ENCODE peak calls at places on chromosomes 2 and 18, in four cellular contexts. One of them, this sample, is unnamed.

GRCh38 chr2:175557810-175558377 is 376.4 kb upstream of the ATP5MC3 start:
- DNase-seq in body of pancreas: no peak
- DNase-seq in spleen: peak; percentile 65
- DNase-seq in ovary: no peak
- DNase-seq in this sample: no peak

GRCh38 chr2:69957970-69958369 is 3.5 kb downstream of the ASPRV1 start:
- DNase-seq in body of pancreas: peak; percentile 37
- DNase-seq in spleen: no peak
- DNase-seq in ovary: no peak
- DNase-seq in this sample: no peak

GRCh38 chr2:3040819-3041218 is 336.8 kb downstream of the EIPR1 start:
- DNase-seq in body of pancreas: no peak
- DNase-seq in spleen: no peak
- DNase-seq in ovary: no peak
- DNase-seq in this sample: peak; percentile 18

GRCh38 chr2:123915380-123915779 is 109.7 kb upstream of the CNTNAP5 start:
- DNase-seq in body of pancreas: no peak
- DNase-seq in spleen: no peak
- DNase-seq in ovary: no peak
- DNase-seq in this sample: no peak

GRCh38 chr2:179240481-179241451 is 23.9 kb downstream of the SESTD1 start:
- DNase-seq in body of pancreas: no peak
- DNase-seq in spleen: no peak
- DNase-seq in ovary: no peak
- DNase-seq in this sample: no peak

GRCh38 chr2:220550995-220551702 is 923.7 kb downstream of the SLC4A3 start:
- DNase-seq in body of pancreas: no peak
- DNase-seq in spleen: no peak
- DNase-seq in ovary: no peak
- DNase-seq in this sample: no peak

GRCh38 chr18:59996370-59996966 is 96.7 kb downstream of the PMAIP1 start:
- DNase-seq in body of pancreas: no peak
- DNase-seq in spleen: no peak
- DNase-seq in ovary: no peak
- DNase-seq in this sample: no peak

GRCh38 chr18:49226935-49227334 is 233.5 kb downstream of the DYM start:
- DNase-seq in body of pancreas: no peak
- DNase-seq in spleen: no peak
- DNase-seq in ovary: no peak
- DNase-seq in this sample: no peak

GRCh38 chr2:231515603-231516002 is 14.6 kb downstream of the NMUR1 start:
- DNase-seq in body of pancreas: no peak
- DNase-seq in spleen: no peak
- DNase-seq in ovary: no peak
- DNase-seq in this sample: no peak

GRCh38 chr2:128395640-128396499 is 77.2 kb upstream of the HS6ST1 start:
- DNase-seq in body of pancreas: no peak
- DNase-seq in spleen: peak; percentile 61
- DNase-seq in ovary: no peak
- DNase-seq in this sample: no peak

GRCh38 chr2:233593201-233593600 is 24.2 kb upstream of the UGT1A8 start:
- DNase-seq in body of pancreas: no peak
- DNase-seq in spleen: no peak
- DNase-seq in ovary: no peak
- DNase-seq in this sample: no peak

GRCh38 chr18:37385846-37386435 is 179.7 kb downstream of the CELF4 start:
- DNase-seq in body of pancreas: no peak
- DNase-seq in spleen: no peak
- DNase-seq in ovary: no peak
- DNase-seq in this sample: no peak

GRCh38 chr2:231926180-231926741 is at the start of gene NPPC:
- DNase-seq in body of pancreas: peak; percentile 27
- DNase-seq in spleen: peak; percentile 76
- DNase-seq in ovary: peak; percentile 40
- DNase-seq in this sample: no peak

GRCh38 chr2:54528311-54528945 is 72.3 kb downstream of the SPTBN1 start:
- DNase-seq in body of pancreas: no peak
- DNase-seq in spleen: no peak
- DNase-seq in ovary: no peak
- DNase-seq in this sample: no peak

GRCh38 chr2:205170399-205170798 is 511.9 kb upstream of the NRP2 start:
- DNase-seq in body of pancreas: no peak
- DNase-seq in spleen: no peak
- DNase-seq in ovary: no peak
- DNase-seq in this sample: no peak

GRCh38 chr2:74375838-74376237 is 4.3 kb downstream of the DCTN1 start:
- DNase-seq in body of pancreas: no peak
- DNase-seq in spleen: no peak
- DNase-seq in ovary: no peak
- DNase-seq in this sample: no peak

GRCh38 chr2:138193416-138194213 is 229.3 kb downstream of the HNMT start:
- DNase-seq in body of pancreas: no peak
- DNase-seq in spleen: no peak
- DNase-seq in ovary: no peak
- DNase-seq in this sample: no peak

GRCh38 chr2:63663013-63663864 is 74.5 kb downstream of the MDH1 start:
- DNase-seq in body of pancreas: no peak
- DNase-seq in spleen: no peak
- DNase-seq in ovary: no peak
- DNase-seq in this sample: no peak

GRCh38 chr2:58186501-58186900 is 54.6 kb downstream of the FANCL start:
- DNase-seq in body of pancreas: no peak
- DNase-seq in spleen: no peak
- DNase-seq in ovary: no peak
- DNase-seq in this sample: no peak

GRCh38 chr2:171522804-171523338 is 597 bp downstream of the CYBRD1 start:
- DNase-seq in body of pancreas: no peak
- DNase-seq in spleen: peak; percentile 81
- DNase-seq in ovary: peak; percentile 47
- DNase-seq in this sample: no peak

GRCh38 chr2:188378551-188378950 is 86.9 kb downstream of the GULP1 start:
- DNase-seq in body of pancreas: no peak
- DNase-seq in spleen: no peak
- DNase-seq in ovary: no peak
- DNase-seq in this sample: no peak

GRCh38 chr2:186126181-186126580 is 359.9 kb upstream of the ZC3H15 start:
- DNase-seq in body of pancreas: no peak
- DNase-seq in spleen: no peak
- DNase-seq in ovary: no peak
- DNase-seq in this sample: no peak

GRCh38 chr2:188399159-188399558 is 107.5 kb downstream of the GULP1 start:
- DNase-seq in body of pancreas: no peak
- DNase-seq in spleen: no peak
- DNase-seq in ovary: no peak
- DNase-seq in this sample: no peak

GRCh38 chr2:237053066-237053465 is 32.6 kb upstream of the COPS8 start:
- DNase-seq in body of pancreas: no peak
- DNase-seq in spleen: no peak
- DNase-seq in ovary: no peak
- DNase-seq in this sample: no peak

GRCh38 chr18:21300616-21301200 is 58.7 kb downstream of the GREB1L start:
- DNase-seq in body of pancreas: no peak
- DNase-seq in spleen: no peak
- DNase-seq in ovary: no peak
- DNase-seq in this sample: no peak

DNA sequence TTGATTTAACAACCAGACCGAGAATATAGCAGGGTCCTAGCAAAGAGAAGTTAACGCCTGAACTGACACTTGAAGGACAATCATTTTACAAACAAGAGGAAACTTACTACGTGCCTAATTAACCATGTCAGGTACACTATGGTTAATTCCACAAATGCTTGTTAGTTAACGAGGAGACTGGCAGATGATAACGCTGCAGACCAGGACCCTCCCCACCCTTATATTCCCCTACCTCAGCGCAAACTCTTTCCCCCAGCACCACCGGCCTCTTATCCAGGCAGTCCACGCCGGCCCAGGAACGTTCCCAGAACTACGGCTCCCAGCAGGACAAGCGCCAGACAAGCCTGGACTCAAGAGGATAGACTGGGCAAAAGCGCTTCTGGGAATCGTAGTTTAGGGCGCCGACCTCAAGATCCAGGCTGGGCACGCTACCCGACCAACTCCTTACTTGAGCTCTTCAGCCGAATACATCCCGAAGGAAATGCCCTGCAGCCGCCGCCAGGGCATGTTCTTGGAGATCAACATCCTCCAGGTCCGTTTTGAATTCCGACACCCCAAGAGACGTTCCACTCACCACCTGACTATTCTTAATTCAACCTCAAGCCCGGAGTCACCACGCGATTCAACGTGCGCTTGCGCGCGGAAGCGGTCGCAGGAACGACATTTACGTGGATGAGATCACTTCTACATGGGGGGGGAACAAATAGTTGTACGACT is at the start of gene POLR1A:
- DNase-seq in body of pancreas: peak; percentile 91
- DNase-seq in spleen: peak; percentile 94
- DNase-seq in ovary: peak; percentile 86
- DNase-seq in this sample: no peak
- TF ChIP-seq POLR2A in body of pancreas: no peak
- TF ChIP-seq POLR2A in spleen: no peak
- TF ChIP-seq POLR2A in ovary: no peak
- TF ChIP-seq POLR2A in this sample: no peak

GRCh38 chr18:9924371-9924943 is 10.6 kb downstream of the VAPA start:
- DNase-seq in body of pancreas: no peak
- DNase-seq in spleen: no peak
- DNase-seq in ovary: no peak
- DNase-seq in this sample: no peak
- H3K27me3 ChIP-seq in body of pancreas: no peaks in the 10 kb centered on the region
- H3K27me3 ChIP-seq in spleen: no peaks in the 10 kb centered on the region
- H3K27me3 ChIP-seq in ovary: no peaks in the 10 kb centered on the region
- H3K27me3 ChIP-seq in this sample: no peaks in the 10 kb centered on the region

GRCh38 chr2:196239622-196240587 is 68.5 kb upstream of the STK17B start:
- DNase-seq in body of pancreas: peak; percentile 29
- DNase-seq in spleen: peak; percentile 94
- DNase-seq in ovary: no peak
- DNase-seq in this sample: no peak
- TF ChIP-seq CTCF in body of pancreas: no peak
- TF ChIP-seq CTCF in spleen: peak; percentile 56
- TF ChIP-seq CTCF in ovary: no peak
- TF ChIP-seq CTCF in this sample: no peak

GRCh38 chr2:120933693-120934092 is 198.0 kb downstream of the GLI2 start:
- DNase-seq in body of pancreas: no peak
- DNase-seq in spleen: no peak
- DNase-seq in ovary: no peak
- DNase-seq in this sample: no peak

GRCh38 chr2:120934221-120934639 is 198.6 kb downstream of the GLI2 start:
- DNase-seq in body of pancreas: no peak
- DNase-seq in spleen: no peak
- DNase-seq in ovary: no peak
- DNase-seq in this sample: no peak

GRCh38 chr2:120934891-120935338 is 199.2 kb downstream of the GLI2 start:
- DNase-seq in body of pancreas: no peak
- DNase-seq in spleen: no peak
- DNase-seq in ovary: no peak
- DNase-seq in this sample: no peak

GRCh38 chr2:120936476-120937334 is 201.0 kb downstream of the GLI2 start:
- DNase-seq in body of pancreas: no peak
- DNase-seq in spleen: no peak
- DNase-seq in ovary: no peak
- DNase-seq in this sample: no peak

DNA sequence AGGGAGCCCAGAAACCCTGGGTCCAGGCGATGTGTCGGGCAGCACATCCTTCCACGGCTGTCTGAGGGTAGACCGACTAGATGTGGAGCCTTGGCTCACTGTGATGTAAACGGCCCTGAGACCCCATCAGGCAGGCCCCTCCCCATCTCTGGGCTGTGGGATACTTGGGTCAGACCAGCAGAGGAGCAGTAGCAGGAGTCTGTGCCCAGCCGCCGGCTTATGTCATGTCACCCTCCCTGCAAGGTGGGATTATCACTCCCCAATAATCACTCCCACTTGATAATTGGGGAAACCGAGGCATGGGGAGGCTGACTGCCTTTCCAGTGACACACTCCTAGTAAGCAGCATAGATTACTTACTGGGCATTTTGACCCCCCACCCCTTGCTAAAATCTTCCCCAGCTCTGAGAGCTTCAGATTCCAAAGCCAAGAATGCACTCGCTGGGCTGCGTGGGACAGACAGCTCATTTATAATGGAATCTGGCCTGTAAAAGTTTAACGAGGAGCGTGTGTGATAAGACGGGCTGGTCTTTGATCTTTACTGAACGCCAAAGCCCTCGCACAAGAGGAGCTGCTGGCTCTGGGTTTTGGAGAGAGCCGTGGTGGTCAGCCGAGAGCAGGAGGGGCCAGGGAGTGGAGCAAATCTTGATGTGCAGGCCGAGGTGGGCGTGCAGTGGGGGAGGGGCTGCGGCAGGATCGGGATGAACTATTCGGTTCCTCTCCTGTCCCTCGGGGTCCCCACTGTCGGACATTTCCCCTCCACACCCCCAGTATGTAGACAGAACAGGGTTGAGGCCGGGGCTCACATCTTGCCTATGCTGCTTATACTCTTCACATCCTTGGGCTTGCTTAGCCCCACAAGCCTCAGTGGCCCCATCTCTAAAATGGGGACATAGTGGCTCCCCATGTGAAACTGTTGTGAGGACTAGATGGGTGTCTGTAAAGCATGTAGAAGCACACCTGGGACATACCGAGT is 200.0 kb downstream of the GLI2 start:
- DNase-seq in body of pancreas: no peak
- DNase-seq in spleen: no peak
- DNase-seq in ovary: peak; percentile 41
- DNase-seq in this sample: no peak
- TF ChIP-seq POLR2A in body of pancreas: no peak
- TF ChIP-seq POLR2A in spleen: no peak
- TF ChIP-seq POLR2A in ovary: no peak
- TF ChIP-seq POLR2A in this sample: no peak

GRCh38 chr18:6938003-6938402 is 179.6 kb downstream of the LAMA1 start:
- DNase-seq in body of pancreas: no peak
- DNase-seq in spleen: no peak
- DNase-seq in ovary: no peak
- DNase-seq in this sample: no peak
- H3K27me3 ChIP-seq in body of pancreas: no peaks in the 10 kb centered on the region
- H3K27me3 ChIP-seq in spleen: no peaks in the 10 kb centered on the region
- H3K27me3 ChIP-seq in ovary: no peaks in the 10 kb centered on the region
- H3K27me3 ChIP-seq in this sample: no peaks in the 10 kb centered on the region

DNA sequence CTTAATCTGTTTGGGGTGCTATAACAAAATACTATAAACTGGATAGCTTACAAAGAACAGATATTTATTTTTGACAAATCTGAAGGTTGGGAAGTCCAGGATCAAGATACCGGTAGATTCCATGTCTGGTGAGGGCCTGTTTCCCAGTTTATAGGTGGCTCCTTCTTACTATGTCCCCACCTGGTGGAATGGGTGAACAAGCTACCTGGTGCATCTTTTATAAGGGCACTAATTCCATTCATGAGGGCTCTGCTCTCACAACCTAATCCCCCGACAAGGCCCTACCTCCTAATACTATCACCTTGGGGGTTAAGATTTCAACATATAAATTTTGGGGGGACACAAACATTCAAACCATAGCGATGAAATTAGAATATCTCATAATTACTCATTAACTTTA is 15.6 kb upstream of the NEMP2 start:
- DNase-seq in body of pancreas: no peak
- DNase-seq in spleen: no peak
- DNase-seq in ovary: no peak
- DNase-seq in this sample: no peak
- TF ChIP-seq CTCF in body of pancreas: no peak
- TF ChIP-seq CTCF in spleen: no peak
- TF ChIP-seq CTCF in ovary: no peak
- TF ChIP-seq CTCF in this sample: no peak